ENCODE peak calls at places on chromosomes 12 and 14, in ten cellular contexts. F, H, K, W, R, A, V, Q, Y and G are unnamed samples.

GRCh38 chr14:101217972-101218371 is 314.4 kb upstream of the RTL1 start:
- DNase-seq in H (no peak), V (peak; percentile 49), Q (no peak), F (no peak), R (no peak), K (peak; percentile 22), Y (no peak), W (no peak), A (no peak), G (no peak)

GRCh38 chr14:84826349-84826748 is 703.6 kb upstream of the FLRT2 start:
- DNase-seq in Q (no peak), K (no peak), W (no peak), A (no peak), H (no peak), Y (no peak), V (no peak), F (no peak), R (no peak), G (no peak)

GRCh38 chr12:82650627-82651337 is 35.9 kb upstream of the TMTC2 start:
- DNase-seq in Q (no peak), F (no peak), H (no peak), V (no peak), R (peak; percentile 21), K (peak; percentile 91), A (no peak), Y (no peak), W (no peak), G (no peak)

GRCh38 chr12:54200412-54200811 is 11.6 kb upstream of the SMUG1 start:
- DNase-seq in Y (no peak), R (no peak), H (no peak), Q (no peak), F (no peak), A (no peak), V (no peak), W (no peak), K (no peak), G (no peak)

GRCh38 chr12:116009805-116010204 is 267.7 kb downstream of the MED13L start:
- DNase-seq in H (no peak), F (no peak), K (no peak), R (peak; percentile 9), Y (no peak), Q (no peak), W (peak; percentile 16), V (no peak), A (no peak), G (no peak)

GRCh38 chr12:131091413-131091975 is 137.8 kb downstream of the ADGRD1 start:
- DNase-seq in F (no peak), K (peak; percentile 39), A (no peak), Y (no peak), H (no peak), W (no peak), Q (no peak), V (peak; percentile 54), R (peak; percentile 7), G (no peak)

GRCh38 chr12:27868165-27868564 is 88.1 kb upstream of the MANSC4 start:
- DNase-seq in Y (no peak), V (no peak), F (no peak), K (no peak), W (no peak), R (peak; percentile 78), H (no peak), A (no peak), Q (no peak), G (no peak)

GRCh38 chr14:85572845-85573244 is 42.9 kb downstream of the FLRT2 start:
- DNase-seq in K (no peak), H (no peak), Q (no peak), F (no peak), Y (no peak), A (no peak), R (peak; percentile 87), W (no peak), V (no peak), G (no peak)

DNA sequence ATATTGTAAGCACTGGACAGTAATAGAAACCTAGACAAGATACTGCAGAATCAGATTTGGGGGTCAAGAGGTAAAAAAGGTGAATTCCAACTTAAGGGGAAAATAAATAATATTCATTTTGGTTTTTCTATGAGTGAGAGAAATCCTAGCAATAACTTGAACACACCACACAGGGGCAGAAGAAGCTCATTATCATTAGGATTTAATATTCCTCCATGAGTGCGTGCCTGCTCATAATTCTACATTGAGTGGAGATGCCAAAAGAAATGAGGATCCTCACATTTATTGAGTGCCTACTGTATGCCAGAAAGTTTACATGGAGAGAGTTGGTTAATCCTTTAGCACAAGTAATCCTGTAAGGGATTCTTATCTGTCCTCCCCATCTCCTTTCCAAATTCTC is 40.5 kb upstream of the C14orf132 start:
- DNase-seq in R (peak; percentile 53), H (no peak), W (no peak), V (no peak), K (no peak), A (no peak), F (no peak), Y (no peak), Q (no peak), G (no peak)
- TF ChIP-seq CTCF in R (peak; percentile 25), H (peak; percentile 41), W (peak; percentile 41), V (peak; percentile 23), K (no peak), A (no peak), F (peak; percentile 11), Y (peak; percentile 51), Q (no peak), G (no peak)

GRCh38 chr12:100473050-100473715 is 483 bp upstream of the NR1H4 start:
- DNase-seq in V (no peak), Y (no peak), Q (no peak), H (no peak), W (no peak), A (no peak), R (no peak), F (no peak), K (no peak), G (no peak)

GRCh38 chr12:100473716-100474150 is at the start of gene NR1H4:
- DNase-seq in K (peak; percentile 74), Q (no peak), R (peak; percentile 6), A (no peak), Y (no peak), F (no peak), H (no peak), W (no peak), V (no peak), G (no peak)

GRCh38 chr12:100472325-100472724 is 1.3 kb upstream of the NR1H4 start:
- DNase-seq in Q (no peak), K (no peak), V (no peak), H (no peak), Y (no peak), F (no peak), R (no peak), W (no peak), A (no peak), G (no peak)

GRCh38 chr12:100464529-100464928 is 9.1 kb upstream of the NR1H4 start:
- DNase-seq in W (no peak), Q (no peak), K (no peak), Y (no peak), V (no peak), F (no peak), R (no peak), A (no peak), H (no peak), G (no peak)

GRCh38 chr12:100468126-100468525 is 5.5 kb upstream of the NR1H4 start:
- DNase-seq in K (no peak), W (peak; percentile 53), F (no peak), Q (no peak), Y (no peak), V (no peak), A (no peak), H (no peak), R (no peak), G (no peak)
- TF ChIP-seq CTCF in K (no peak), W (no peak), F (no peak), Q (no peak), Y (no peak), V (no peak), A (no peak), H (no peak), R (no peak), G (no peak)

DNA sequence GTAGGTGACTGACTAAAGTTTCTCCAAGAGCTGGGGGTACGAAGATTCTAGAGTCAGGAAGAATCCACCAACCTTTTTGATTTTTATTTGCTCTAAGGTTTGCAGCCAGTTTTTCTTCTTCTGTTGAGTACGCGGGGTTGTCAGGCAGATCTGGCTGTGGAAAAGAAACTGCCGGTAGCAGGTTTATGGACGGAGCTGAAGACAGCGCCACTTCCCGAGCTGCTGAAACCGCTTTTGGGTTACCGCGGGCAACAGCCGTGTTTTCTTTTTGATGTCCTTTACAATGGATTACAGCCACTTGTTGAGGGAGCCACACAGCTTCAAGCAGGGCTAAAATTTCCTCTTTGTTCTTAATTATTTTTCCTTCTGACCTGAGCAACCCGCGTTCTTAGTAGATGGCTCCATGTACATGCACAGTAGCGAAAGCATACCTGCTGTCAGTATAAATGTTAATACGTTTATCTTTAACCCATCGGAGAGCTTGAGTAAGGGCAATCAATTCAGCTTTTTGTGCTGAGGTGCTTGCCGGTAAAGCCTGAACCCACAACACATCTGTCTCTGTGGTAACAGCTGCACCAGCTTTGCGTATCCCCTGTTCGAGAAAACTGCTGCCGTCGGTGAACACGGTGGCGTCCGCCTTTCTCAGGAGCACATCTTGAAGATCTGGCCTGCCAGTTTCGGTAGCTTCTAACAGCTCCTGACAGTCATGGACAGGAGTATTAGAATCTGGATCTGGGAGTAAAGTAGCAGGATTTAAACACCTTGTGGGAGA is 674.3 kb downstream of the TMEM121 start:
- DNase-seq in H (no peak), R (no peak), F (no peak), V (no peak), K (no peak), Y (no peak), W (no peak), Q (no peak), A (no peak), G (no peak)
- TF ChIP-seq CTCF in H (no peak), R (no peak), F (no peak), V (no peak), K (no peak), Y (no peak), W (no peak), Q (no peak), A (no peak), G (no peak)

GRCh38 chr12:30517320-30517719 is 178.3 kb downstream of the IPO8 start:
- DNase-seq in Q (no peak), A (no peak), R (no peak), H (no peak), F (no peak), V (no peak), K (no peak), Y (no peak), W (no peak), G (no peak)

GRCh38 chr12:30519535-30519934 is 176.1 kb downstream of the IPO8 start:
- DNase-seq in R (no peak), F (no peak), V (no peak), H (no peak), W (no peak), K (no peak), A (no peak), Q (no peak), Y (no peak), G (no peak)

GRCh38 chr12:30514666-30515065 is 181.0 kb downstream of the IPO8 start:
- DNase-seq in F (no peak), Y (no peak), K (no peak), W (no peak), A (no peak), H (no peak), Q (no peak), R (no peak), V (no peak), G (no peak)

DNA sequence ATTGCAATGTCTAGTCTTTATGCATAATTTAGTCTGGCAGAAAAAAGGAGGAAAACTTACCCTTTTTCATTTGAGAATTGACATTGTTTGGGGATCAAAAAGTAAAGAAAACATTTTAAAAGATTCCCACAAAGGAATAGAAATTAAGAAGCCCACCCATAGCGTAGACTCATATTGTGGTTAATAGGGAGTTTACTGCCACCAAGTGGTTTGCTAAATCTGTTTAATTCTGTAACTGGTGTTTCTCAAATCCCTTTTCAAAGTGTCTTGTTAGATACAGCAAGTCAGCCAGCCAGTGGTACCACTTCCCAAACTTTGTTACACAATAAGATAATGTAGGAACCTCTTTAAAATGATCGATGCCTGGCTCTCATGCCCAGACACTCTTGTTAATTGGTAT is 180.3 kb downstream of the IPO8 start:
- DNase-seq in R (peak; percentile 51), Y (no peak), W (peak; percentile 55), K (no peak), F (no peak), Q (no peak), H (no peak), V (no peak), A (no peak), G (no peak)
- TF ChIP-seq CTCF in R (no peak), Y (no peak), W (peak; percentile 60), K (no peak), F (no peak), Q (no peak), H (peak; percentile 39), V (no peak), A (no peak), G (no peak)